ENCODE peak calls at places on chromosomes 12 and 14, in seven cellular contexts. C is CD8-positive, alpha-beta T cell; E is upper lobe of right lung; U is lung; I is psoas muscle; G is PC-3; P is left ventricle myocardium inferior. Q is an unnamed sample.

GRCh38 chr12:26936559-26937442 is 980 bp downstream of the INTS13 start:
- DNase-seq in E (no peak), C (peak; percentile 22), P (no peak), G (peak; percentile 17), I (no peak), U (no peak), Q (no peak)

GRCh38 chr14:38210168-38210567 is 2.5 kb downstream of the SSTR1 start:
- DNase-seq in I (peak; percentile 50), G (peak; percentile 71), C (no peak), U (no peak), P (no peak), E (no peak), Q (no peak)

GRCh38 chr12:24840046-24840800 is 108.7 kb downstream of the BCAT1 start:
- DNase-seq in I (no peak), U (no peak), G (no peak), P (no peak), C (no peak), E (no peak), Q (no peak)

GRCh38 chr12:112815589-112816321 is 24.2 kb downstream of the RPH3A start:
- DNase-seq in U (no peak), P (no peak), E (no peak), G (no peak), I (no peak), C (no peak), Q (no peak)

GRCh38 chr14:35337557-35338255 is 45.5 kb downstream of the PSMA6 start:
- DNase-seq in E (peak; percentile 70), C (no peak), U (peak; percentile 68), G (no peak), I (no peak), P (no peak), Q (no peak)

GRCh38 chr12:25496098-25496587 is 56.9 kb downstream of the LMNTD1 start:
- DNase-seq in P (no peak), C (no peak), U (no peak), E (no peak), I (no peak), G (no peak), Q (no peak)

GRCh38 chr14:32303865-32304264 is 25.2 kb upstream of the AKAP6 start:
- DNase-seq in I (no peak), U (no peak), C (no peak), P (no peak), E (no peak), G (no peak), Q (no peak)

GRCh38 chr12:131604146-131604844 is 106.6 kb upstream of the SFSWAP start:
- DNase-seq in P (no peak), G (no peak), U (no peak), I (no peak), E (no peak), C (peak; percentile 61), Q (no peak)

GRCh38 chr12:33514893-33515292 is 75.3 kb upstream of the SYT10 start:
- DNase-seq in E (no peak), C (no peak), I (no peak), G (peak; percentile 14), U (no peak), P (no peak), Q (no peak)

GRCh38 chr14:37592288-37593274 is 2.5 kb downstream of the FOXA1 start:
- DNase-seq in U (no peak), C (no peak), I (no peak), P (no peak), E (peak; percentile 73), G (peak; percentile 52), Q (no peak)

GRCh38 chr14:103199141-103199540 is 75.9 kb downstream of the TNFAIP2 start:
- DNase-seq in G (no peak), C (no peak), P (no peak), I (no peak), E (no peak), U (no peak), Q (no peak)

GRCh38 chr14:77979666-77980351 is 179.9 kb downstream of the ADCK1 start:
- DNase-seq in U (no peak), E (no peak), G (peak; percentile 7), C (no peak), I (no peak), P (no peak), Q (no peak)

GRCh38 chr12:27595231-27595642 is 71.2 kb downstream of the PPFIBP1 start:
- DNase-seq in G (peak; percentile 30), I (peak; percentile 63), U (no peak), C (no peak), P (no peak), E (no peak), Q (peak; percentile 84)

GRCh38 chr14:21352587-21352986 is 31.2 kb downstream of the SUPT16H start:
- DNase-seq in U (no peak), G (no peak), C (no peak), E (no peak), I (no peak), P (no peak), Q (no peak)

GRCh38 chr14:71651228-71651627 is 281.0 kb upstream of the RGS6 start:
- DNase-seq in G (peak; percentile 73), I (no peak), P (no peak), U (no peak), C (no peak), E (no peak), Q (peak; percentile 57)

GRCh38 chr12:93322784-93323183 is 54.9 kb upstream of the NUDT4 start:
- DNase-seq in C (no peak), I (no peak), E (no peak), G (peak; percentile 80), P (no peak), U (no peak), Q (no peak)

GRCh38 chr12:48875944-48876520 is 10.4 kb upstream of the RND1 start:
- DNase-seq in P (no peak), U (no peak), C (no peak), I (no peak), E (no peak), G (no peak), Q (no peak)

GRCh38 chr12:94722664-94723063 is 72.3 kb upstream of the TMCC3 start:
- DNase-seq in C (no peak), P (no peak), I (no peak), U (no peak), G (no peak), E (no peak), Q (no peak)
- H3K4me1 ChIP-seq in C (no peaks in the 10 kb centered on the region), P (no peaks in the 10 kb centered on the region), I (peaks cover 6% of the 10 kb centered on the region), U (no peaks in the 10 kb centered on the region), G (peaks cover 7% of the 10 kb centered on the region), E (no peaks in the 10 kb centered on the region), Q (no peaks in the 10 kb centered on the region)

GRCh38 chr12:123062682-123063426 is 82.4 kb downstream of the ARL6IP4 start:
- DNase-seq in C (no peak), U (peak; percentile 50), G (peak; percentile 82), P (no peak), E (no peak), I (peak; percentile 79), Q (peak; percentile 56)

GRCh38 chr12:123061806-123062205 is 81.3 kb downstream of the ARL6IP4 start:
- DNase-seq in C (no peak), G (no peak), U (no peak), I (peak; percentile 39), E (no peak), P (no peak), Q (no peak)

GRCh38 chr12:123064885-123065619 is 84.6 kb downstream of the ARL6IP4 start:
- DNase-seq in P (no peak), I (peak; percentile 57), E (no peak), G (no peak), U (no peak), C (no peak), Q (no peak)

GRCh38 chr12:123064356-123064755 is 83.9 kb downstream of the ARL6IP4 start:
- DNase-seq in E (no peak), I (peak; percentile 91), U (no peak), C (no peak), G (no peak), P (peak; percentile 81), Q (peak; percentile 84)

GRCh38 chr12:123063535-123063934 is 83.1 kb downstream of the ARL6IP4 start:
- DNase-seq in C (no peak), U (no peak), E (no peak), P (no peak), I (peak; percentile 23), G (peak; percentile 14), Q (no peak)
- TF ChIP-seq CTCF in C (peak; percentile 34), U (no peak), E (peak; percentile 14), P (peak; percentile 32), I (peak; percentile 12), G (peak; percentile 54), Q (no peak)

GRCh38 chr12:117209626-117210025 is 19.4 kb upstream of the FBXO21 start:
- DNase-seq in U (no peak), I (peak; percentile 30), G (no peak), P (no peak), E (no peak), C (no peak), Q (no peak)

GRCh38 chr12:117213295-117213808 is 23.1 kb upstream of the FBXO21 start:
- DNase-seq in I (no peak), E (no peak), U (no peak), P (no peak), G (no peak), C (no peak), Q (no peak)

GRCh38 chr12:117210266-117210918 is 20.1 kb upstream of the FBXO21 start:
- DNase-seq in I (no peak), U (no peak), G (no peak), E (no peak), C (no peak), P (no peak), Q (no peak)

GRCh38 chr12:117214797-117215196 is 24.5 kb upstream of the FBXO21 start:
- DNase-seq in C (no peak), U (no peak), G (no peak), P (no peak), E (no peak), I (no peak), Q (no peak)

DNA sequence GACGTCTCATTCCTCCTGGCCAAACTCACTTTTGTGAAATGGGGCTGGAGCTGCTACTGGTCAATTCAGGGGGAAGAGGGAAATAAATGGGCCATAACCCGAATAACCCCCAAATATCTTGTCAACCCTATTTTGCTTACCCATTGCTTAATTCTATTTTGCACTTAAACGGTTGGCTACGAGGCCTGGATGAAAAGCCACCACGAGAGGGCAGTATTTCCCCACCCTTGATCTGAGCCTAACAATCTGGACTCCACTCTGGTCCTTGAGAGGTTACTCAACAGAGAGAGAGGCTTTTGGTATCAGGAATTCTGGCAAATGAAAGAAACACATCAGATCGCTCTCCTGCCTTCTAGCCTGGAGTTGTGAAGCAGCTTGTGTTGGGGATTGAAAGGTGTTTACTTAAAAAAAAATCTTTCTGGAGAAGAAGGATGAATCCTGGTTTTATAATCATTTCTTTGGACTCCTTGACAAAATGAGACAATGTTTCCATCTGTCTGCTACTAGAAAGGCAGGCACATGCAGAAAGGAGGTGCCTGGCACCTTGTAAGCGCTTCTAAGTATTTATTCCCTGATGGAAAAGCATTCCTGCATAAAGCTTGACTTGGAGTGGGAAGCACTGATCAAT is 22.4 kb upstream of the FBXO21 start:
- DNase-seq in I (peak; percentile 68), E (peak; percentile 69), P (peak; percentile 53), U (peak; percentile 75), G (peak; percentile 91), C (peak; percentile 49), Q (peak; percentile 39)
- H3K4me1 ChIP-seq in I (peaks cover 7% of the 10 kb centered on the region), E (no peaks in the 10 kb centered on the region), P (no peaks in the 10 kb centered on the region), U (no peaks in the 10 kb centered on the region), G (peaks cover 8% of the 10 kb centered on the region), C (no peaks in the 10 kb centered on the region), Q (no peaks in the 10 kb centered on the region)

GRCh38 chr14:101737414-101738367 is 23.8 kb upstream of the PPP2R5C start:
- DNase-seq in C (peak; percentile 39), I (no peak), P (no peak), G (no peak), U (peak; percentile 16), E (no peak), Q (no peak)
- TF ChIP-seq CTCF in C (peak; percentile 24), I (no peak), P (peak; percentile 17), G (peak; percentile 31), U (no peak), E (peak; percentile 9), Q (no peak)